ENCODE peak calls at places on chromosomes 4 and X, in five cellular contexts. One of them, this sample, is unnamed.
A peak's percentile ranks its signal among the peaks of the same experiment; 100 is the strongest.

GRCh38 chr4:86089924-86090323 is 269.9 kb downstream of the MAPK10 start:
- DNase-seq in tibial artery: no peak
- DNase-seq in heart left ventricle: no peak
- DNase-seq in fibroblast of lung: no peak
- DNase-seq in CD8-positive, alpha-beta memory T cell: no peak
- DNase-seq in this sample: no peak

GRCh38 chr4:89070041-89070440 is 13.1 kb upstream of the FAM13A start:
- DNase-seq in CD8-positive, alpha-beta memory T cell: no peak
- DNase-seq in fibroblast of lung: no peak
- DNase-seq in heart left ventricle: no peak
- DNase-seq in tibial artery: no peak
- DNase-seq in this sample: no peak

GRCh38 chr4:136392576-136392975 is 1139.7 kb downstream of the PCDH18 start:
- DNase-seq in tibial artery: no peak
- DNase-seq in fibroblast of lung: peak; percentile 84
- DNase-seq in heart left ventricle: no peak
- DNase-seq in CD8-positive, alpha-beta memory T cell: no peak
- DNase-seq in this sample: no peak

GRCh38 chr4:135476272-135476671 is 1274.7 kb upstream of the PABPC4L start:
- DNase-seq in tibial artery: no peak
- DNase-seq in fibroblast of lung: no peak
- DNase-seq in CD8-positive, alpha-beta memory T cell: no peak
- DNase-seq in heart left ventricle: no peak
- DNase-seq in this sample: no peak

GRCh38 chr4:23890369-23891063 is 669 bp upstream of the PPARGC1A start:
- DNase-seq in CD8-positive, alpha-beta memory T cell: no peak
- DNase-seq in heart left ventricle: no peak
- DNase-seq in tibial artery: no peak
- DNase-seq in fibroblast of lung: no peak
- DNase-seq in this sample: no peak

GRCh38 chr4:51906167-51906647 is 63.3 kb downstream of the DCUN1D4 start:
- DNase-seq in CD8-positive, alpha-beta memory T cell: no peak
- DNase-seq in heart left ventricle: no peak
- DNase-seq in tibial artery: no peak
- DNase-seq in fibroblast of lung: peak; percentile 49
- DNase-seq in this sample: no peak

GRCh38 chrX:103475381-103475780 is 43.9 kb downstream of the RAB40A start:
- DNase-seq in tibial artery: no peak
- DNase-seq in heart left ventricle: no peak
- DNase-seq in fibroblast of lung: peak; percentile 5
- DNase-seq in CD8-positive, alpha-beta memory T cell: no peak
- DNase-seq in this sample: no peak

GRCh38 chrX:23494741-23495140 is 160.1 kb downstream of the PTCHD1 start:
- DNase-seq in heart left ventricle: no peak
- DNase-seq in CD8-positive, alpha-beta memory T cell: no peak
- DNase-seq in tibial artery: no peak
- DNase-seq in fibroblast of lung: no peak
- DNase-seq in this sample: no peak

GRCh38 chr4:70772929-70773555 is 51.3 kb downstream of the RUFY3 start:
- DNase-seq in fibroblast of lung: no peak
- DNase-seq in tibial artery: no peak
- DNase-seq in heart left ventricle: no peak
- DNase-seq in CD8-positive, alpha-beta memory T cell: no peak
- DNase-seq in this sample: no peak

GRCh38 chr4:186067757-186068385 is 1.1 kb upstream of the TLR3 start:
- DNase-seq in tibial artery: peak; percentile 54
- DNase-seq in CD8-positive, alpha-beta memory T cell: peak; percentile 3
- DNase-seq in heart left ventricle: peak; percentile 55
- DNase-seq in fibroblast of lung: peak; percentile 28
- DNase-seq in this sample: peak; percentile 14

GRCh38 chr4:76896731-76897521 is 1.0 kb downstream of the SOWAHB start:
- DNase-seq in heart left ventricle: peak; percentile 34
- DNase-seq in tibial artery: no peak
- DNase-seq in fibroblast of lung: peak; percentile 41
- DNase-seq in CD8-positive, alpha-beta memory T cell: peak; percentile 10
- DNase-seq in this sample: peak; percentile 29

GRCh38 chrX:24347871-24348270 is 12.6 kb upstream of the SUPT20HL1 start:
- DNase-seq in heart left ventricle: no peak
- DNase-seq in CD8-positive, alpha-beta memory T cell: no peak
- DNase-seq in fibroblast of lung: no peak
- DNase-seq in tibial artery: no peak
- DNase-seq in this sample: no peak

GRCh38 chr4:74097161-74097560 is 1.8 kb downstream of the CXCL2 start:
- DNase-seq in fibroblast of lung: no peak
- DNase-seq in tibial artery: no peak
- DNase-seq in heart left ventricle: no peak
- DNase-seq in CD8-positive, alpha-beta memory T cell: no peak
- DNase-seq in this sample: no peak

GRCh38 chr4:96186593-96186992 is 346.7 kb downstream of the PDHA2 start:
- DNase-seq in heart left ventricle: no peak
- DNase-seq in tibial artery: no peak
- DNase-seq in CD8-positive, alpha-beta memory T cell: no peak
- DNase-seq in fibroblast of lung: peak; percentile 22
- DNase-seq in this sample: no peak

GRCh38 chr4:112279882-112280315 is 5.8 kb downstream of the TIFA start:
- DNase-seq in tibial artery: no peak
- DNase-seq in fibroblast of lung: peak; percentile 11
- DNase-seq in CD8-positive, alpha-beta memory T cell: no peak
- DNase-seq in heart left ventricle: no peak
- DNase-seq in this sample: no peak

GRCh38 chrX:53280316-53280702 is 1.1 kb downstream of the IQSEC2 start:
- DNase-seq in tibial artery: no peak
- DNase-seq in heart left ventricle: no peak
- DNase-seq in fibroblast of lung: no peak
- DNase-seq in CD8-positive, alpha-beta memory T cell: no peak
- DNase-seq in this sample: no peak

GRCh38 chr4:104728380-104729122 is 233.9 kb upstream of the CXXC4 start:
- DNase-seq in heart left ventricle: no peak
- DNase-seq in CD8-positive, alpha-beta memory T cell: no peak
- DNase-seq in fibroblast of lung: peak; percentile 98
- DNase-seq in tibial artery: no peak
- DNase-seq in this sample: no peak

GRCh38 chr4:4388418-4388817 is 1.5 kb downstream of the NSG1 start:
- DNase-seq in CD8-positive, alpha-beta memory T cell: no peak
- DNase-seq in heart left ventricle: no peak
- DNase-seq in fibroblast of lung: no peak
- DNase-seq in tibial artery: no peak
- DNase-seq in this sample: no peak

GRCh38 chr4:4387531-4388311 is 819 bp downstream of the NSG1 start:
- DNase-seq in CD8-positive, alpha-beta memory T cell: no peak
- DNase-seq in fibroblast of lung: no peak
- DNase-seq in tibial artery: no peak
- DNase-seq in heart left ventricle: no peak
- DNase-seq in this sample: no peak

GRCh38 chr4:4386296-4386735 is 586 bp upstream of the NSG1 start:
- DNase-seq in tibial artery: no peak
- DNase-seq in CD8-positive, alpha-beta memory T cell: no peak
- DNase-seq in fibroblast of lung: no peak
- DNase-seq in heart left ventricle: no peak
- DNase-seq in this sample: peak; percentile 27

GRCh38 chr4:4385729-4386295 is 1.1 kb upstream of the NSG1 start:
- DNase-seq in tibial artery: no peak
- DNase-seq in heart left ventricle: no peak
- DNase-seq in fibroblast of lung: no peak
- DNase-seq in CD8-positive, alpha-beta memory T cell: no peak
- DNase-seq in this sample: no peak

DNA sequence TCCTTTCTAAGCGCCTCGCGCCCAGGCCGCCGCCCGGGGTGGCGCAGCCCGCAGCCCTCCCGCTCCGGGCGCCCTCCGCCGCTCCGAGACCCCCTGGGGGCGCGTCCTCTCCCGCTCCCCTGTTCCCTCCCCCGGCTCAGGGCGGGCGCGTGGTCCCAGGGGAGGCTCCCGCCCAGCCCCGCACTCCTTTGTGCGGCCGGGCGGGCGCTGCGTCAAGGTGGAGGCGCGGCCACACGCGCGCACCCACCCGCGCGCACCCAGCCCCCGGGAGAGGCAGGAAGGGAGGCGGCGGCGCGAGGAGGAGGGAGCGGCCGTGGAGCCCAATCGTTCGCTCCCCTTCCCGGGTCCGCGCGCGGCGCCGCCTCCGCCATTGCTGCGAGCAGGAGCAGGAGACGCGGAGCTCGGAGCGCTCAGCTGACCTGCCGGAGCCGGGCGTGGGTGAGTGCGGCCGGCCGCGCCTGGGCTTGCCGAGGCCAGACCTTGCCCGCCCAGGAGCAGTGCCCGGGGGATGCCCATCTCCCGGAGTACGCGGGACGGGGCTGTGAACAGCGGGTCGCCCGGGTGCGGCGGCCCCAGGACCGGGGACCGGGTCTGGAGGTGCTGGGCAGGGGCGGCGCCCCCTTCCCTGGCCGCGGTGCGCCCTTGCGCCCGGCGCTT is at the start of gene NSG1:
- DNase-seq in heart left ventricle: peak; percentile 43
- DNase-seq in tibial artery: no peak
- DNase-seq in CD8-positive, alpha-beta memory T cell: peak; percentile 41
- DNase-seq in fibroblast of lung: peak; percentile 50
- DNase-seq in this sample: peak; percentile 21
- H3K27ac ChIP-seq in heart left ventricle: no peak within 1 kb of the TSS
- H3K27ac ChIP-seq in tibial artery: no peak within 1 kb of the TSS
- H3K27ac ChIP-seq in CD8-positive, alpha-beta memory T cell: peak within 1 kb of the TSS; percentile 24
- H3K27ac ChIP-seq in fibroblast of lung: no peak within 1 kb of the TSS
- H3K27ac ChIP-seq in this sample: no peak within 1 kb of the TSS

GRCh38 chr4:25878676-25879075 is 15.9 kb upstream of the SEL1L3 start:
- DNase-seq in tibial artery: no peak
- DNase-seq in heart left ventricle: no peak
- DNase-seq in CD8-positive, alpha-beta memory T cell: no peak
- DNase-seq in fibroblast of lung: no peak
- DNase-seq in this sample: no peak
- H3K4me1 ChIP-seq in tibial artery: no peaks in the 10 kb centered on the region
- H3K4me1 ChIP-seq in heart left ventricle: no peaks in the 10 kb centered on the region
- H3K4me1 ChIP-seq in CD8-positive, alpha-beta memory T cell: no peaks in the 10 kb centered on the region
- H3K4me1 ChIP-seq in fibroblast of lung: peaks cover under 1% of the 10 kb centered on the region
- H3K4me1 ChIP-seq in this sample: no peaks in the 10 kb centered on the region

DNA sequence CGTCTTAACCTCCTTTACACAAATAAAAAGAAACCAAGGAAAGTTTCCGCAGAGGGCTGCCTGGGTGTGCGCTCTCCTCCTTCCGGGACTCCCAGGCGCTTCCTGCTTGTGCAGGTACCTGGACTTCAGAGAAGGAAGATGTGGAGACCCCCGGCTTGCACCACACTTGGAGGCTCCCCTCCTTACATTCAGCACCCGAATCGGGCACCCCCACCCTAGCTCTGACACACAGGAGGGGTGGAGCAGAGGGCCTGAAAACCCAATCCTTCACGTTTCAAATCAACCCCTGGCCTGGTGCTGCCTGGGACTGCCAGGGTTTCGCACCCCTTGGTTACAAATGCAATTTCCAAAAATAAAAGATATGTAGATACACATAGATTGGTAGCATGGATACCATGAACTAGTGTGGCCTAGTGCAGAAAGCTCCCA is 3.1 kb downstream of the NKX3-2 start:
- DNase-seq in heart left ventricle: no peak
- DNase-seq in CD8-positive, alpha-beta memory T cell: no peak
- DNase-seq in fibroblast of lung: no peak
- DNase-seq in tibial artery: no peak
- DNase-seq in this sample: no peak
- H3K27me3 ChIP-seq in heart left ventricle: peaks cover 98% of the 10 kb centered on the region
- H3K27me3 ChIP-seq in CD8-positive, alpha-beta memory T cell: peaks cover 90% of the 10 kb centered on the region
- H3K27me3 ChIP-seq in fibroblast of lung: peaks cover 77% of the 10 kb centered on the region
- H3K27me3 ChIP-seq in tibial artery: no peaks in the 10 kb centered on the region
- H3K27me3 ChIP-seq in this sample: peaks cover 63% of the 10 kb centered on the region

GRCh38 chr4:109990307-109991257 is 77.9 kb downstream of the EGF start:
- DNase-seq in CD8-positive, alpha-beta memory T cell: no peak
- DNase-seq in tibial artery: no peak
- DNase-seq in fibroblast of lung: no peak
- DNase-seq in heart left ventricle: no peak
- DNase-seq in this sample: no peak

GRCh38 chr4:109985993-109986640 is 73.4 kb downstream of the EGF start:
- DNase-seq in heart left ventricle: no peak
- DNase-seq in tibial artery: no peak
- DNase-seq in fibroblast of lung: peak; percentile 12
- DNase-seq in CD8-positive, alpha-beta memory T cell: no peak
- DNase-seq in this sample: no peak

GRCh38 chr4:109989618-109990017 is 76.9 kb downstream of the EGF start:
- DNase-seq in CD8-positive, alpha-beta memory T cell: no peak
- DNase-seq in tibial artery: no peak
- DNase-seq in heart left ventricle: no peak
- DNase-seq in fibroblast of lung: no peak
- DNase-seq in this sample: no peak

GRCh38 chr4:109993116-109993515 is 80.4 kb downstream of the EGF start:
- DNase-seq in fibroblast of lung: no peak
- DNase-seq in heart left ventricle: no peak
- DNase-seq in CD8-positive, alpha-beta memory T cell: no peak
- DNase-seq in tibial artery: no peak
- DNase-seq in this sample: no peak

GRCh38 chr4:109989044-109989443 is 76.4 kb downstream of the EGF start:
- DNase-seq in CD8-positive, alpha-beta memory T cell: no peak
- DNase-seq in tibial artery: no peak
- DNase-seq in heart left ventricle: no peak
- DNase-seq in fibroblast of lung: no peak
- DNase-seq in this sample: no peak
- H3K27ac ChIP-seq in CD8-positive, alpha-beta memory T cell: no peak overlapping the region
- H3K27ac ChIP-seq in tibial artery: no peak overlapping the region
- H3K27ac ChIP-seq in heart left ventricle: no peak overlapping the region
- H3K27ac ChIP-seq in fibroblast of lung: no peak overlapping the region
- H3K27ac ChIP-seq in this sample: no peak overlapping the region

GRCh38 chr4:118760092-118760491 is 74.9 kb downstream of the METTL14 start:
- DNase-seq in CD8-positive, alpha-beta memory T cell: no peak
- DNase-seq in heart left ventricle: no peak
- DNase-seq in tibial artery: no peak
- DNase-seq in fibroblast of lung: no peak
- DNase-seq in this sample: no peak

GRCh38 chr4:118758293-118758692 is 73.1 kb downstream of the METTL14 start:
- DNase-seq in CD8-positive, alpha-beta memory T cell: no peak
- DNase-seq in heart left ventricle: no peak
- DNase-seq in tibial artery: no peak
- DNase-seq in fibroblast of lung: no peak
- DNase-seq in this sample: no peak

GRCh38 chr4:118757761-118758213 is 72.6 kb downstream of the METTL14 start:
- DNase-seq in fibroblast of lung: no peak
- DNase-seq in CD8-positive, alpha-beta memory T cell: no peak
- DNase-seq in heart left ventricle: no peak
- DNase-seq in tibial artery: no peak
- DNase-seq in this sample: no peak

GRCh38 chr4:118760493-118760892 is 75.3 kb downstream of the METTL14 start:
- DNase-seq in CD8-positive, alpha-beta memory T cell: no peak
- DNase-seq in fibroblast of lung: no peak
- DNase-seq in heart left ventricle: no peak
- DNase-seq in tibial artery: no peak
- DNase-seq in this sample: no peak

GRCh38 chr4:118759481-118759880 is 74.3 kb downstream of the METTL14 start:
- DNase-seq in CD8-positive, alpha-beta memory T cell: no peak
- DNase-seq in tibial artery: no peak
- DNase-seq in heart left ventricle: no peak
- DNase-seq in fibroblast of lung: no peak
- DNase-seq in this sample: no peak
- H3K4me1 ChIP-seq in CD8-positive, alpha-beta memory T cell: no peaks in the 10 kb centered on the region
- H3K4me1 ChIP-seq in tibial artery: peaks cover 80% of the 10 kb centered on the region
- H3K4me1 ChIP-seq in heart left ventricle: peaks cover 84% of the 10 kb centered on the region
- H3K4me1 ChIP-seq in fibroblast of lung: peaks cover 18% of the 10 kb centered on the region
- H3K4me1 ChIP-seq in this sample: no peaks in the 10 kb centered on the region